ENCODE peak calls at places on chromosomes 11 and 22, in five cellular contexts. N is NCI-H2081, Z is LoVo, R is left ventricle myocardium inferior, H is neuronal stem cell. U is an unnamed sample.

GRCh38 chr11:47967577-47968230 is 12.7 kb upstream of the PTPRJ start:
- DNase-seq in N (no peak), Z (no peak), R (no peak), H (no peak), U (no peak)

GRCh38 chr11:5686426-5686825 is 1.6 kb upstream of the TRIM5 start:
- DNase-seq in N (no peak), Z (no peak), R (no peak), H (no peak), U (no peak)

GRCh38 chr22:48379371-48379770 is 1448.3 kb downstream of the BRD1 start:
- DNase-seq in N (no peak), Z (no peak), R (no peak), H (no peak), U (no peak)

GRCh38 chr11:87722756-87723599 is 452.3 kb downstream of the RAB38 start:
- DNase-seq in N (peak; percentile 31), Z (no peak), R (no peak), H (no peak), U (no peak)

GRCh38 chr11:128921790-128922189 is 20.9 kb downstream of the TP53AIP1 start:
- DNase-seq in N (no peak), Z (no peak), R (peak; percentile 10), H (no peak), U (no peak)

GRCh38 chr11:67542971-67543370 is 19.7 kb upstream of the CABP2 start:
- DNase-seq in N (no peak), Z (no peak), R (no peak), H (no peak), U (no peak)

GRCh38 chr11:65384301-65384889 is 1.9 kb upstream of the SLC25A45 start:
- DNase-seq in N (no peak), Z (no peak), R (no peak), H (no peak), U (no peak)

GRCh38 chr11:86205415-86206268 is 38.9 kb upstream of the EED start:
- DNase-seq in N (no peak), Z (no peak), R (no peak), H (no peak), U (no peak)

GRCh38 chr11:73622920-73623593 is 23.3 kb upstream of the PLEKHB1 start:
- DNase-seq in N (no peak), Z (no peak), R (no peak), H (no peak), U (no peak)

GRCh38 chr11:45031912-45032519 is 81.3 kb upstream of the TP53I11 start:
- DNase-seq in N (no peak), Z (no peak), R (no peak), H (no peak), U (no peak)

GRCh38 chr22:35984776-35985175 is 43.8 kb downstream of the RBFOX2 start:
- DNase-seq in N (no peak), Z (no peak), R (no peak), H (no peak), U (no peak)

GRCh38 chr22:50112151-50113118 is 22.6 kb downstream of the MOV10L1 start:
- DNase-seq in N (no peak), Z (no peak), R (no peak), H (no peak), U (peak; percentile 79)

GRCh38 chr11:62664405-62665074 is 470 bp downstream of the C11orf98 start:
- DNase-seq in N (peak; percentile 56), Z (peak; percentile 55), R (peak; percentile 20), H (no peak), U (no peak)

GRCh38 chr11:87290304-87290922 is 252.7 kb downstream of the TMEM135 start:
- DNase-seq in N (peak; percentile 24), Z (peak; percentile 67), R (no peak), H (peak; percentile 42), U (no peak)

GRCh38 chr11:85627332-85627997 is at the start of gene DLG2:
- DNase-seq in N (no peak), Z (no peak), R (no peak), H (peak; percentile 15), U (no peak)

GRCh38 chr11:64742087-64742939 is 1.6 kb downstream of the RASGRP2 start:
- DNase-seq in N (no peak), Z (no peak), R (no peak), H (no peak), U (peak; percentile 81)

GRCh38 chr11:44604171-44604581 is 38.7 kb downstream of the CD82 start:
- DNase-seq in N (no peak), Z (no peak), R (no peak), H (no peak), U (no peak)

GRCh38 chr11:70761094-70761905 is 363.0 kb downstream of the CTTN start:
- DNase-seq in N (no peak), Z (no peak), R (no peak), H (no peak), U (peak; percentile 25)

GRCh38 chr22:17149073-17149815 is 9.8 kb downstream of the HDHD5 start:
- DNase-seq in N (no peak), Z (peak; percentile 29), R (no peak), H (no peak), U (no peak)

GRCh38 chr11:102138223-102138622 is 28.0 kb downstream of the YAP1 start:
- DNase-seq in N (no peak), Z (no peak), R (no peak), H (no peak), U (no peak)

GRCh38 chr22:45878051-45878764 is 98.8 kb downstream of the WNT7B start:
- DNase-seq in N (peak; percentile 33), Z (no peak), R (peak; percentile 51), H (no peak), U (peak; percentile 70)

GRCh38 chr11:96967616-96968015 is 577.8 kb downstream of the JRKL start:
- DNase-seq in N (no peak), Z (no peak), R (no peak), H (no peak), U (no peak)

GRCh38 chr22:46114518-46115387 is 35.6 kb upstream of the PPARA start:
- DNase-seq in N (no peak), Z (no peak), R (no peak), H (no peak), U (no peak)